ENCODE peak calls at places on chromosomes 6 and 20, in five cellular contexts. Z, K, D, G and N are unnamed samples.

GRCh38 chr20:39381598-39381997 is 419.5 kb downstream of the DHX35 start:
- DNase-seq in Z (no peak), K (no peak), D (no peak), G (no peak), N (no peak)

GRCh38 chr20:44959082-44959895 is 908 bp downstream of the TOMM34 start:
- DNase-seq in Z (peak), K (peak), D (no peak), G (peak), N (no peak)

GRCh38 chr6:158622545-158623190 is 21.9 kb downstream of the DYNLT1 start:
- DNase-seq in Z (peak), K (no peak), D (no peak), G (no peak), N (no peak)

GRCh38 chr6:90083891-90084290 is 189.6 kb downstream of the GJA10 start:
- DNase-seq in Z (no peak), K (no peak), D (no peak), G (no peak), N (no peak)

GRCh38 chr20:11143481-11143880 is 469.7 kb upstream of the JAG1 start:
- DNase-seq in Z (no peak), K (peak), D (no peak), G (no peak), N (no peak)

GRCh38 chr6:138989098-138989983 is 1.3 kb upstream of the REPS1 start:
- DNase-seq in Z (no peak), K (no peak), D (peak), G (no peak), N (no peak)

GRCh38 chr20:25346349-25346748 is 44.3 kb downstream of the ABHD12 start:
- DNase-seq in Z (no peak), K (no peak), D (no peak), G (no peak), N (no peak)

GRCh38 chr6:166351715-166352285 is 9.5 kb upstream of the SFT2D1 start:
- DNase-seq in Z (no peak), K (no peak), D (peak), G (no peak), N (peak)

GRCh38 chr6:127851197-127851596 is 49.7 kb downstream of the THEMIS start:
- DNase-seq in Z (no peak), K (peak), D (no peak), G (no peak), N (no peak)

GRCh38 chr20:49542514-49542991 is 25.4 kb downstream of the PTGIS start:
- DNase-seq in Z (no peak), K (no peak), D (no peak), G (no peak), N (no peak)

GRCh38 chr6:46584586-46584985 is 68.0 kb downstream of the CYP39A1 start:
- DNase-seq in Z (no peak), K (no peak), D (no peak), G (no peak), N (no peak)

GRCh38 chr6:5499644-5500306 is 238.5 kb downstream of the FARS2 start:
- DNase-seq in Z (no peak), K (peak), D (no peak), G (no peak), N (no peak)

GRCh38 chr6:3406928-3407809 is 49.7 kb downstream of the SLC22A23 start:
- DNase-seq in Z (no peak), K (no peak), D (no peak), G (no peak), N (no peak)

GRCh38 chr6:41080623-41081022 is 7.8 kb downstream of the NFYA start:
- DNase-seq in Z (no peak), K (no peak), D (no peak), G (no peak), N (no peak)

GRCh38 chr6:11771473-11772048 is 7.0 kb downstream of the ADTRP start:
- DNase-seq in Z (no peak), K (peak), D (no peak), G (no peak), N (no peak)

GRCh38 chr20:57566399-57566798 is 5.5 kb downstream of the PCK1 start:
- DNase-seq in Z (no peak), K (no peak), D (no peak), G (no peak), N (no peak)

GRCh38 chr6:56730663-56731529 is 88.2 kb upstream of the DST start:
- DNase-seq in Z (peak), K (peak), D (no peak), G (no peak), N (no peak)

GRCh38 chr6:137799950-137800568 is 67.0 kb upstream of the TNFAIP3 start:
- DNase-seq in Z (peak), K (peak), D (no peak), G (peak), N (peak)

GRCh38 chr6:143279385-143279784 is 171.1 kb downstream of the ADAT2 start:
- DNase-seq in Z (peak), K (peak), D (no peak), G (no peak), N (no peak)

GRCh38 chr6:31493875-31494694 is 3.9 kb upstream of the MICB start:
- DNase-seq in Z (peak), K (peak), D (peak), G (peak), N (peak)

GRCh38 chr6:74519172-74519571 is 686.7 kb downstream of the COL12A1 start:
- DNase-seq in Z (no peak), K (peak), D (no peak), G (no peak), N (no peak)

GRCh38 chr6:132392292-132392691 is 9.0 kb downstream of the MOXD1 start:
- DNase-seq in Z (no peak), K (no peak), D (no peak), G (no peak), N (no peak)